ENCODE peak calls at places on chromosomes 6 and 20, in nine cellular contexts. J is EH; Q is head of caudate nucleus; X is astrocyte of the cerebellum; H is activated effector memory CD4-positive, alpha-beta T cell treated with anti-CD3 and anti-CD28 coated beads, Interleukin-2, amount 50 U/mL, for 16 hours; D is neural progenitor cell; L is amniotic stem cell; P is HFFc6; E is fibroblast of mammary gland. F is an unnamed sample.

GRCh38 chr20:22374678-22375590 is 209.4 kb downstream of the FOXA2 start:
- DNase-seq in J (no peak), Q (no peak), X (no peak), H (no peak), D (no peak), L (no peak), P (no peak), E (peak), F (peak)

GRCh38 chr20:54025166-54025835 is 45.1 kb downstream of the BCAS1 start:
- DNase-seq in J (no peak), Q (no peak), X (peak), H (no peak), D (no peak), L (no peak), P (no peak), E (peak), F (peak)

GRCh38 chr6:34888874-34889555 is at the start of gene ANKS1A:
- DNase-seq in J (peak), Q (peak), X (no peak), H (peak), D (peak), L (no peak), P (peak), E (peak), F (peak)

GRCh38 chr6:2480267-2480966 is 235.0 kb upstream of the GMDS start:
- DNase-seq in J (no peak), Q (peak), X (no peak), H (no peak), D (no peak), L (no peak), P (no peak), E (no peak), F (no peak)

GRCh38 chr6:110738899-110739365 is 76.3 kb downstream of the CDK19 start:
- DNase-seq in J (no peak), Q (no peak), X (no peak), H (no peak), D (no peak), L (no peak), P (no peak), E (no peak), F (no peak)

GRCh38 chr6:139534472-139535115 is 160.1 kb upstream of the CITED2 start:
- DNase-seq in J (peak), Q (no peak), X (no peak), H (no peak), D (no peak), L (no peak), P (no peak), E (no peak), F (no peak)

GRCh38 chr6:56335733-56336132 is 88.4 kb upstream of the COL21A1 start:
- DNase-seq in J (peak), Q (no peak), X (peak), H (no peak), D (no peak), L (peak), P (peak), E (peak), F (peak)

GRCh38 chr6:29071831-29072723 is 15.0 kb downstream of the OR2B3 start:
- DNase-seq in J (peak), Q (no peak), X (no peak), H (no peak), D (peak), L (no peak), P (peak), E (peak), F (peak)

GRCh38 chr20:31871602-31871954 is 1.1 kb downstream of the TTLL9 start:
- DNase-seq in J (no peak), Q (no peak), X (no peak), H (no peak), D (no peak), L (no peak), P (no peak), E (no peak), F (no peak)

GRCh38 chr6:68718379-68719073 is 83.4 kb downstream of the ADGRB3 start:
- DNase-seq in J (no peak), Q (no peak), X (no peak), H (no peak), D (no peak), L (no peak), P (no peak), E (peak), F (peak)

GRCh38 chr6:155676346-155676745 is 220.7 kb upstream of the NOX3 start:
- DNase-seq in J (peak), Q (no peak), X (no peak), H (no peak), D (no peak), L (no peak), P (no peak), E (no peak), F (peak)

GRCh38 chr20:56762829-56763228 is 133.7 kb downstream of the TFAP2C start:
- DNase-seq in J (no peak), Q (no peak), X (no peak), H (no peak), D (no peak), L (no peak), P (no peak), E (no peak), F (no peak)

GRCh38 chr20:17617868-17618672 is 48.2 kb downstream of the DSTN start:
- DNase-seq in J (no peak), Q (peak), X (no peak), H (peak), D (no peak), L (no peak), P (no peak), E (no peak), F (peak)

GRCh38 chr6:159719287-159719686 is 8.0 kb upstream of the WTAP start:
- DNase-seq in J (no peak), Q (no peak), X (no peak), H (no peak), D (no peak), L (no peak), P (no peak), E (peak), F (no peak)

GRCh38 chr20:53827996-53828672 is 234.5 kb upstream of the ZNF217 start:
- DNase-seq in J (peak), Q (no peak), X (peak), H (no peak), D (no peak), L (peak), P (peak), E (peak), F (peak)

GRCh38 chr20:33353013-33353402 is 48.3 kb downstream of the CDK5RAP1 start:
- DNase-seq in J (no peak), Q (no peak), X (no peak), H (peak), D (no peak), L (no peak), P (no peak), E (no peak), F (no peak)

GRCh38 chr6:51529240-51529639 is 558.2 kb downstream of the PKHD1 start:
- DNase-seq in J (no peak), Q (no peak), X (no peak), H (no peak), D (no peak), L (no peak), P (no peak), E (no peak), F (no peak)

GRCh38 chr6:73204252-73204651 is 21.0 kb downstream of the KHDC1L start:
- DNase-seq in J (no peak), Q (no peak), X (no peak), H (no peak), D (no peak), L (no peak), P (no peak), E (no peak), F (no peak)

GRCh38 chr20:45211569-45212474 is 5.0 kb downstream of the SEMG1 start:
- DNase-seq in J (no peak), Q (no peak), X (no peak), H (no peak), D (no peak), L (no peak), P (no peak), E (no peak), F (no peak)

GRCh38 chr6:84707161-84707560 is 57.2 kb downstream of the TBX18 start:
- DNase-seq in J (no peak), Q (no peak), X (no peak), H (no peak), D (no peak), L (no peak), P (no peak), E (no peak), F (no peak)

GRCh38 chr20:43717616-43717995 is 9.2 kb downstream of the GTSF1L start:
- DNase-seq in J (no peak), Q (no peak), X (no peak), H (no peak), D (no peak), L (no peak), P (no peak), E (no peak), F (no peak)

GRCh38 chr6:31609519-31610406 is 5.3 kb upstream of the AIF1 start:
- DNase-seq in J (no peak), Q (no peak), X (no peak), H (no peak), D (no peak), L (no peak), P (no peak), E (no peak), F (no peak)

F was measured in M059J.